ENCODE peak calls at places on chromosomes 11 and 22, in four cellular contexts. V, T, I and E are unnamed samples.

GRCh38 chr11:14444441-14445189 is 55.0 kb downstream of the COPB1 start:
- DNase-seq in V (no peak), T (no peak), I (no peak), E (no peak)

GRCh38 chr11:121696177-121696863 is 243.6 kb upstream of the SORL1-AS1 start:
- DNase-seq in V (no peak), T (no peak), I (no peak), E (peak; percentile 91)

GRCh38 chr11:3412837-3413236 is 33.9 kb upstream of the ZNF195 start:
- DNase-seq in V (no peak), T (no peak), I (no peak), E (no peak)

GRCh38 chr11:110989734-110990133 is 255.8 kb upstream of the POU2AF2 start:
- DNase-seq in V (no peak), T (no peak), I (no peak), E (peak; percentile 77)

GRCh38 chr22:46433318-46433717 is 97.8 kb downstream of the TRMU start:
- DNase-seq in V (no peak), T (no peak), I (no peak), E (no peak)

GRCh38 chr11:44563716-44564115 is 1.7 kb upstream of the CD82 start:
- DNase-seq in V (no peak), T (no peak), I (no peak), E (no peak)

GRCh38 chr22:17783773-17784480 is 9.7 kb upstream of the BID start:
- DNase-seq in V (no peak), T (no peak), I (no peak), E (no peak)

GRCh38 chr11:110890995-110891394 is 178.8 kb upstream of the ARHGAP20 start:
- DNase-seq in V (no peak), T (no peak), I (no peak), E (no peak)

GRCh38 chr22:20875296-20875695 is 16.5 kb downstream of the SNAP29 start:
- DNase-seq in V (no peak), T (no peak), I (no peak), E (no peak)

GRCh38 chr11:45590743-45591142 is 74.7 kb downstream of the CHST1 start:
- DNase-seq in V (no peak), T (no peak), I (no peak), E (no peak)

GRCh38 chr11:73317373-73317772 is 9.3 kb downstream of the ARHGEF17 start:
- DNase-seq in V (peak; percentile 52), T (no peak), I (no peak), E (no peak)

GRCh38 chr11:93659216-93659615 is 2.3 kb upstream of the CEP295 start:
- DNase-seq in V (no peak), T (no peak), I (no peak), E (no peak)

GRCh38 chr11:76512851-76513653 is 68.2 kb downstream of the EMSY start:
- DNase-seq in V (no peak), T (peak; percentile 16), I (no peak), E (no peak)

GRCh38 chr11:32426819-32427615 is 8.3 kb downstream of the WT1 start:
- DNase-seq in V (no peak), T (no peak), I (no peak), E (no peak)

GRCh38 chr11:76614471-76615183 is 55.9 kb downstream of the LRRC32 start:
- DNase-seq in V (peak; percentile 23), T (no peak), I (no peak), E (no peak)

GRCh38 chr11:87351671-87352070 is 313.9 kb downstream of the TMEM135 start:
- DNase-seq in V (no peak), T (no peak), I (no peak), E (no peak)

GRCh38 chr22:39294571-39295468 is 24.6 kb downstream of the RPL3 start:
- DNase-seq in V (no peak), T (no peak), I (no peak), E (no peak)

GRCh38 chr11:64356498-64357411 is 2.2 kb upstream of the RPS6KA4 start:
- DNase-seq in V (peak; percentile 57), T (peak; percentile 80), I (peak; percentile 62), E (no peak)

GRCh38 chr11:35235944-35236666 is 97.1 kb downstream of the CD44 start:
- DNase-seq in V (peak; percentile 72), T (peak; percentile 61), I (no peak), E (no peak)

GRCh38 chr11:86869966-86870570 is 69.7 kb downstream of the PRSS23 start:
- DNase-seq in V (peak; percentile 50), T (peak; percentile 41), I (peak; percentile 33), E (no peak)

GRCh38 chr11:1785749-1786261 is 22.1 kb upstream of the CTSD start:
- DNase-seq in V (no peak), T (no peak), I (no peak), E (no peak)

DNA sequence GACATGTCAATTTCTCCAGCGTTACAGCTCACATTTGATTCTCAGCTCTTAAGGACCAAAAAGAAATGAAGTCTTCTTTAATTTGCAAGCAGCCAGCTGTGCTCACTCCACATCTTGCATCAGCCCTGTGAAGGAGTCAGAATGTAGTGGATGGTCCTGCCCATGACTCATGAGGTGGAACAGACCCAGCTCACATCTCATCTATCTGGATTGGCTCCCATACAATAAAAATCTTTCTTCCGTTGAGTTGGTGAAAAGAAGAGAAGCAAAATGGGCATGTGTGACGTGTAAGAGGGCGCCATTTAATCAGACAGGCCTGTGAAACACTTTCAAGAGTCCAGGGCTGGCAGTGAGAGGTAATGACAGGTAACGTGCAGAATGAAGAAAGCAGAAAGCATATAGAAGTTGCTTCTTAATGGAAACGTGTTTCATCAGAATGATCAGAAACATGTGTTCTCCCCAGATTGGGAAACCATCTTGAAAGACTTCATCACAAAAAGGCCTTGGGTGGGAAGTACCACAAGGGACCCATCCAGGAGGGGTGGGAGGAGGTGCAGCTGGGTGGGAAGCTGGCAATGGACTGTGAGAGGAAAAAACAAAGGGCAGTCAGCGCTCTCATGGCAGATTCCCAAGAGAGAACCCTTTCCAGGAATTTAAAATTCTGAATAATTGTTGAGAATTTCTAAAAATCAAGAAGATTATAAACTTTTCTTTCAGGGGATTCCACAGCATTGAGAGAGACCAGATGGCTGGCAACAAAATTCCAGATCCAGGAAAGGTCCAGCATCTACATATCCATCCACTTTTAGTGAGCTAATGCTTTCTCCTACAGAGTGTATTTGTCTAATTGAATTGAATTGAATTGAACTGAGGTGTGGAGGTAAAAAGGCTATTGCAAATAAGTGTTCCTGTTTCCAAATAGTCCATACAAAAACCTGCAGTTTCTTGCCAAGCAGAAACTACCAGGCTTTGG is 57.0 kb downstream of the ETS1 start:
- DNase-seq in V (peak; percentile 41), T (no peak), I (no peak), E (peak; percentile 91)
- TF ChIP-seq POLR2AphosphoS5 in V (no peak), T (no peak), I (no peak), E (no peak)

GRCh38 chr11:103959279-103959930 is 77.0 kb upstream of the DDI1 start:
- DNase-seq in V (no peak), T (no peak), I (no peak), E (no peak)
- H3K4me3 ChIP-seq in V (no peak overlapping the region), T (no peak overlapping the region), I (no peak overlapping the region), E (no peak overlapping the region)

GRCh38 chr11:69101100-69101791 is 52.5 kb downstream of the TPCN2 start:
- DNase-seq in V (peak; percentile 87), T (peak; percentile 49), I (peak; percentile 67), E (no peak)
- TF ChIP-seq POLR2AphosphoS5 in V (no peak), T (peak; percentile 8), I (no peak), E (peak; percentile 73)

GRCh38 chr22:42160830-42161696 is 30.5 kb upstream of the CYP2D6 start:
- DNase-seq in V (no peak), T (peak; percentile 34), I (no peak), E (no peak)
- H3K4me3 ChIP-seq in V (no peak overlapping the region), T (no peak overlapping the region), I (no peak overlapping the region), E (no peak overlapping the region)